ENCODE peak calls at places on chromosomes 5 and 9, in ten cellular contexts. P is Calu3, S is coronary artery, N is upper lobe of right lung, L is AG09319, O is A549, Y is tibial artery, D is choroid plexus epithelial cell, U is right atrium auricular region, A is H9. W is an unnamed sample.

GRCh38 chr9:16320338-16320902 is 550.0 kb downstream of the BNC2 start:
- DNase-seq in P (no peak), L (no peak), D (no peak), U (peak; percentile 52), Y (no peak), N (no peak), A (peak; percentile 2), S (peak; percentile 28), O (no peak), W (no peak)

GRCh38 chr5:141870871-141871270 is 7.3 kb downstream of the PCDH1 start:
- DNase-seq in S (peak; percentile 64), O (no peak), Y (peak; percentile 52), U (no peak), N (peak; percentile 29), A (no peak), D (no peak), P (peak; percentile 60), L (no peak), W (no peak)

GRCh38 chr5:76974768-76975167 is 21.9 kb downstream of the CRHBP start:
- DNase-seq in S (no peak), P (no peak), O (no peak), U (no peak), L (no peak), Y (no peak), A (no peak), N (no peak), D (no peak), W (no peak)

GRCh38 chr9:69076550-69076949 is 41.0 kb downstream of the FXN start:
- DNase-seq in P (no peak), O (no peak), D (no peak), L (no peak), S (no peak), A (no peak), Y (no peak), N (no peak), U (no peak), W (no peak)

GRCh38 chr5:36792560-36793180 is 83.9 kb upstream of the NIPBL start:
- DNase-seq in N (no peak), U (no peak), S (no peak), D (no peak), P (no peak), A (no peak), L (no peak), O (no peak), Y (no peak), W (no peak)

GRCh38 chr9:81906656-81907055 is 21.6 kb upstream of the SPATA31D4 start:
- DNase-seq in P (no peak), D (peak; percentile 60), A (no peak), L (no peak), U (no peak), N (no peak), S (no peak), O (no peak), Y (no peak), W (no peak)

GRCh38 chr5:881551-881935 is 11.1 kb downstream of the BRD9 start:
- DNase-seq in L (no peak), U (no peak), D (no peak), A (no peak), N (no peak), P (no peak), Y (no peak), S (no peak), O (no peak), W (no peak)

GRCh38 chr9:38423939-38424843 is at the start of gene IGFBPL1:
- DNase-seq in U (no peak), N (peak; percentile 69), L (no peak), O (peak; percentile 47), A (peak; percentile 61), P (peak; percentile 33), Y (peak; percentile 63), D (peak; percentile 16), S (peak; percentile 63), W (no peak)

GRCh38 chr9:133930046-133931015 is 61.8 kb downstream of the VAV2 start:
- DNase-seq in D (no peak), A (no peak), N (no peak), L (no peak), U (no peak), S (no peak), Y (no peak), P (no peak), O (no peak), W (no peak)

GRCh38 chr9:93683331-93684134 is 107.1 kb downstream of the PHF2 start:
- DNase-seq in A (peak; percentile 24), O (no peak), D (no peak), L (no peak), U (peak; percentile 53), N (peak; percentile 46), P (no peak), Y (peak; percentile 53), S (no peak), W (peak; percentile 62)

GRCh38 chr5:31153523-31153922 is 40.0 kb upstream of the CDH6 start:
- DNase-seq in L (no peak), S (no peak), O (no peak), U (no peak), D (peak; percentile 80), N (no peak), A (no peak), Y (no peak), P (no peak), W (no peak)

GRCh38 chr5:132877938-132878337 is 4.5 kb downstream of the LEAP2 start:
- DNase-seq in Y (no peak), S (no peak), D (peak; percentile 57), A (no peak), U (no peak), L (no peak), O (no peak), P (peak; percentile 43), N (no peak), W (no peak)

GRCh38 chr9:115158666-115159481 is 40.9 kb upstream of the TNC start:
- DNase-seq in A (no peak), L (no peak), S (no peak), P (no peak), U (no peak), O (peak; percentile 25), Y (no peak), D (no peak), N (no peak), W (no peak)

GRCh38 chr5:79890871-79891249 is 100.2 kb downstream of the MTX3 start:
- DNase-seq in A (no peak), L (no peak), P (no peak), D (no peak), O (no peak), U (no peak), Y (no peak), N (no peak), S (no peak), W (no peak)
- TF ChIP-seq CTCF in A (peak; percentile 65), L (no peak), P (no peak), D (no peak), O (no peak), U (no peak), Y (no peak), N (no peak), S (no peak), W (peak; percentile 48)

GRCh38 chr9:136243631-136244030 is 2.0 kb downstream of the QSOX2 start:
- DNase-seq in N (no peak), S (no peak), U (no peak), P (no peak), A (no peak), Y (no peak), O (no peak), L (no peak), D (no peak), W (no peak)

GRCh38 chr9:136244116-136244775 is 1.4 kb downstream of the QSOX2 start:
- DNase-seq in D (peak; percentile 16), P (no peak), A (no peak), O (no peak), S (no peak), U (no peak), N (no peak), Y (no peak), L (no peak), W (no peak)

GRCh38 chr9:136241540-136241939 is 4.1 kb downstream of the QSOX2 start:
- DNase-seq in L (no peak), S (no peak), D (no peak), O (no peak), N (no peak), U (no peak), P (no peak), Y (no peak), A (no peak), W (no peak)

GRCh38 chr9:136242248-136242647 is 3.4 kb downstream of the QSOX2 start:
- DNase-seq in O (no peak), U (no peak), Y (no peak), N (no peak), P (no peak), L (no peak), A (no peak), S (no peak), D (no peak), W (no peak)

DNA sequence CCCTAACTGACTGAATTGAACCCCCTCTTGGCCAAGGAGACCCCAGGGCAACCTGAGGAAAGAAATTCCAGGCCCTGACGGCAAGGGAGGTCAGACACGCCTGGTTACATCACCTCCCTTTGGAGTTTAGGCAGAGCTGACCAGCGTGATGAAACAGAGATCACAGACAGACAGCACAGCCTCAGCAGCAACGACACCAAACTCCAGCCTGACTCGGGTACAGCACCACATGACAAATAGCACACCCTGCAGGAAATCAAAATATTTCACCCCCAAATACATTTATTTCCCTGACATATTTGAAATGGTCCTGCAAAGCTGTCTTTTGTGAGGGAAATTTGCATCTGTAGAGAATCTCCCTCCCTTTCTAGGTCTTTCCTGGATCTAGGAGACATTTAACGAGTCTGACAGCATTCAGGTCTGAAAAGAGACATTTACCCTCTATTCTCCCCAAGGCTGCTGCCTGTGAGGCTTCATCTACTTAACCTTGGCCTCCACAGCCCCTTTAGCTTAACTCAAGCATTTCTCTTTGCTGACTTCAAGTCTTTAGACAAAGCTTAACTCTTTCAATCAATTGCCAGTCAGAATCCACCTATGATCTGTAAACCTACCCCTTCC is 2.6 kb downstream of the QSOX2 start:
- DNase-seq in A (no peak), N (no peak), P (no peak), L (no peak), O (peak; percentile 25), Y (no peak), S (no peak), U (no peak), D (peak; percentile 26), W (no peak)
- TF ChIP-seq CTCF in A (peak; percentile 12), N (no peak), P (no peak), L (no peak), O (peak; percentile 18), Y (no peak), S (no peak), U (no peak), D (peak; percentile 19), W (no peak)

DNA sequence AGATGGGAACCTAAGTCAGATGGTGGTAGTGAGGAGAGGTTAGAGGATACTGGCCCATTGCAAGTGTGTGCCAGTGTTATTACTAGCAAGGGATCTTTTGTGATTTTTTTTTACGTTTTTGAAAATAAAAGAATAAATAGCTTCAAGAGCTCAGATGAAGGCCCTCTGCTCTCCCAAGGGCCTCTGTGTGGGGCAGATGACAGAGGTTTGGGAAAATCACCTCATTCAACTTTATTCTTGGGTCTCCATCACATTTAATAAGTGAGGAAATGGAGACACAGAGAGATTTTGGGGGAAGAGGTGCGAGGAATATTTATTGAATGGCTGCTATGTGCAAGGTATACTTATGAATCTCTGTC is 10.1 kb upstream of the TRAF1 start:
- DNase-seq in D (no peak), Y (no peak), N (no peak), O (no peak), A (no peak), L (no peak), P (no peak), U (no peak), S (no peak), W (no peak)
- TF ChIP-seq CTCF in D (no peak), Y (no peak), N (no peak), O (no peak), A (no peak), L (no peak), P (no peak), U (peak; percentile 23), S (no peak), W (peak; percentile 45)

GRCh38 chr9:78958887-78959286 is 612.9 kb upstream of the TLE4 start:
- DNase-seq in D (peak; percentile 12), S (no peak), A (no peak), N (no peak), U (no peak), P (no peak), Y (no peak), L (no peak), O (peak; percentile 58), W (no peak)
- TF ChIP-seq CTCF in D (peak; percentile 19), S (no peak), A (peak; percentile 63), N (no peak), U (no peak), P (no peak), Y (no peak), L (no peak), O (no peak), W (peak; percentile 45)

W was measured in type B pancreatic cell.